ENCODE peak calls at places on chromosomes 1 and 21, in six cellular contexts. P is IMR-90, D is H9, Y is mesenchymal stem cell, W is neuronal stem cell, S is H1. K is an unnamed sample.

GRCh38 chr1:204348197-204348596 is 11.5 kb downstream of the PLEKHA6 start:
- DNase-seq in W (no peak), Y (no peak), S (no peak), D (no peak), P (no peak), K (no peak)

GRCh38 chr1:206714331-206715058 is 29.8 kb downstream of the MAPKAPK2 start:
- DNase-seq in D (no peak), Y (peak; percentile 88), S (no peak), W (no peak), P (peak; percentile 82), K (no peak)

GRCh38 chr1:165726841-165727240 is 28.5 kb upstream of the ALDH9A1 start:
- DNase-seq in D (no peak), S (no peak), P (no peak), Y (no peak), W (no peak), K (no peak)

GRCh38 chr1:165481820-165482532 is 37.0 kb upstream of the RXRG start:
- DNase-seq in W (peak; percentile 11), D (no peak), S (peak; percentile 3), P (peak; percentile 84), Y (peak; percentile 89), K (peak; percentile 25)

GRCh38 chr1:215710340-215710971 is 143.4 kb downstream of the KCTD3 start:
- DNase-seq in S (peak; percentile 13), P (peak; percentile 69), D (peak; percentile 59), W (peak; percentile 57), Y (peak; percentile 56), K (peak; percentile 68)

GRCh38 chr21:45644041-45644906 is 749 bp downstream of the PCBP3 start:
- DNase-seq in S (no peak), W (peak; percentile 17), D (no peak), Y (peak; percentile 28), P (no peak), K (no peak)

GRCh38 chr1:25253911-25254310 is 6.7 kb upstream of the RSRP1 start:
- DNase-seq in W (no peak), D (peak; percentile 43), Y (peak; percentile 87), P (peak; percentile 70), S (no peak), K (peak; percentile 81)

GRCh38 chr1:10651793-10652192 is 144.7 kb downstream of the CASZ1 start:
- DNase-seq in S (no peak), D (peak; percentile 77), Y (no peak), W (no peak), P (no peak), K (no peak)

GRCh38 chr1:33147997-33148314 is 33.9 kb downstream of the TRIM62 start:
- DNase-seq in P (peak; percentile 59), D (no peak), S (no peak), W (no peak), Y (peak; percentile 32), K (peak; percentile 36)

GRCh38 chr1:23376890-23377811 is 7.5 kb upstream of the ZNF436 start:
- DNase-seq in P (peak; percentile 90), Y (peak; percentile 92), D (no peak), W (no peak), S (no peak), K (peak; percentile 77)

GRCh38 chr1:226094451-226094850 is 31.9 kb downstream of the H3-3A start:
- DNase-seq in D (no peak), W (no peak), S (no peak), P (no peak), Y (no peak), K (no peak)

GRCh38 chr1:46757256-46757955 is 38.5 kb upstream of the EFCAB14 start:
- DNase-seq in P (peak; percentile 3), S (no peak), Y (no peak), D (peak; percentile 58), W (no peak), K (peak; percentile 51)

GRCh38 chr1:189752461-189752860 is 725.2 kb downstream of the BRINP3 start:
- DNase-seq in D (no peak), W (no peak), S (no peak), P (peak; percentile 80), Y (no peak), K (no peak)

GRCh38 chr1:23751050-23751814 is 8.0 kb downstream of the ELOA start:
- DNase-seq in Y (peak; percentile 74), P (peak; percentile 57), S (peak; percentile 9), W (peak; percentile 11), D (peak; percentile 58), K (peak; percentile 19)

GRCh38 chr1:216194721-216195120 is 228.5 kb downstream of the USH2A start:
- DNase-seq in D (no peak), P (no peak), S (no peak), Y (no peak), W (no peak), K (no peak)

GRCh38 chr1:89429062-89429461 is 65.2 kb downstream of the GBP6 start:
- DNase-seq in D (no peak), S (no peak), Y (no peak), W (no peak), P (no peak), K (no peak)

GRCh38 chr1:157377216-157377821 is 175.0 kb downstream of the FCRL5 start:
- DNase-seq in D (peak; percentile 81), S (peak; percentile 34), Y (peak; percentile 58), P (peak; percentile 6), W (peak; percentile 37), K (peak; percentile 68)

GRCh38 chr21:27213328-27213727 is 246.4 kb upstream of the ADAMTS5 start:
- DNase-seq in W (no peak), P (peak; percentile 36), S (no peak), D (no peak), Y (peak; percentile 15), K (peak; percentile 3)

GRCh38 chr21:25186278-25186677 is 421.0 kb downstream of the MRPL39 start:
- DNase-seq in P (no peak), W (no peak), S (no peak), Y (no peak), D (no peak), K (no peak)

GRCh38 chr1:214022229-214022791 is 34.5 kb downstream of the PROX1 start:
- DNase-seq in Y (no peak), P (no peak), S (no peak), D (no peak), W (no peak), K (no peak)

GRCh38 chr1:228391411-228392020 is 15.1 kb downstream of the TRIM11 start:
- DNase-seq in P (no peak), W (no peak), D (no peak), S (no peak), Y (no peak), K (no peak)

GRCh38 chr1:16209847-16210407 is 2.5 kb downstream of the ARHGEF19 start:
- DNase-seq in P (peak; percentile 17), D (no peak), W (no peak), S (no peak), Y (no peak), K (no peak)

GRCh38 chr1:26853156-26853555 is 9.8 kb upstream of the SFN start:
- DNase-seq in D (peak; percentile 84), Y (peak; percentile 85), S (no peak), P (peak; percentile 80), W (peak; percentile 79), K (peak; percentile 95)

GRCh38 chr1:6488602-6489382 is 2.7 kb downstream of the PLEKHG5 start:
- DNase-seq in S (no peak), P (no peak), W (no peak), Y (no peak), D (no peak), K (no peak)

GRCh38 chr21:16116798-16117197 is 387.0 kb downstream of the USP25 start:
- DNase-seq in S (no peak), P (peak; percentile 77), W (no peak), Y (no peak), D (no peak), K (no peak)

GRCh38 chr1:7334475-7335035 is 436.5 kb upstream of the VAMP3 start:
- DNase-seq in D (no peak), S (no peak), W (no peak), P (peak; percentile 67), Y (peak; percentile 58), K (no peak)

GRCh38 chr21:32962286-32962685 is 63.4 kb upstream of the OLIG2 start:
- DNase-seq in D (peak; percentile 7), S (no peak), W (no peak), P (no peak), Y (no peak), K (no peak)

GRCh38 chr1:154014154-154014910 is 23.8 kb downstream of the RPS27 start:
- DNase-seq in S (no peak), W (no peak), Y (peak; percentile 62), P (peak; percentile 76), D (no peak), K (no peak)

GRCh38 chr1:110463695-110464094 is 12.7 kb downstream of the PROK1 start:
- DNase-seq in S (no peak), W (no peak), Y (peak; percentile 52), P (peak; percentile 75), D (no peak), K (no peak)

GRCh38 chr1:184739796-184740195 is 14.9 kb downstream of the EDEM3 start:
- DNase-seq in P (no peak), Y (no peak), D (no peak), W (no peak), S (no peak), K (no peak)

GRCh38 chr1:159040206-159040605 is 30.5 kb downstream of the IFI16 start:
- DNase-seq in W (no peak), S (no peak), Y (peak; percentile 11), D (no peak), P (peak; percentile 84), K (peak; percentile 3)

DNA sequence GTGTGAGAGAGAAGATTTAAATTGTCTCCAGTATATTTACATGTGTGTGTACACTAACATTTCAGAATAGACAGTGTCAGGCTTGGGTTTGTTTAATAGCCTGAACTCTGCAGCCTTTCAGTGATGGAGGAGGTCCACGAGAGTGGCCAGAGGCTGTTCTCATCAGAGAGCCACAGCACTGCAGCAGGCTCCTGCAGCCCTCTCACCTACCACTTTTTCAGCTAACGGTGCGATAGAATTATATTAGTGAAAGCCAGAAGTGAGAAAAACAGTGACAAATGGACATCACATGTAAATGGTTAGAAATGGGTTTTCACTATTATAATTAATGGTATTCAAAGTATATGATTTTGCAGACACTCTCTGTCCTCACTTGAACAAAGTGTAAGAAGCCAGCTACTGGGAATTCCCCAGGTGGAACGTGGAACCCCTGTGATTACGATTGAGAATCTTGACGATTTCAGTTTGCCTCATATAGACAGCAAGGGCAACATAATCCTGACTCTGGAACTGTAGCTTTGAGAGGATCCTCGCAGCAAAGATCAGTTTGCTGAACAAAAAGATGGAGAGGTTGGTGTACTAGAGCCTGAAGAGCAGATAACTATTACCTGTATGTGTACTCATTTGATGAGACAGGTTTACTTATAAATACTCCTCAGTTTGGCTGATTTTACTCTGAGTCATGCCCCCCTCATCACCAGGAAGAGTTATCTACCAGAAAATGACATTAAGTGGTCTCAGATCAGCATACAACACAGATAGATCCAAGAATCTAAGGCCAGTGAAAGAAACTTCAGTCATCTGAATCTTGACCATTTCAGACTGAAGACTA is 31.4 kb downstream of the IFI16 start:
- DNase-seq in W (no peak), P (no peak), S (no peak), Y (no peak), D (no peak), K (no peak)
- H3K27ac ChIP-seq in W (no peak overlapping the region), P (no peak overlapping the region), S (no peak overlapping the region), Y (no peak overlapping the region), D (no peak overlapping the region), K (no peak overlapping the region)

GRCh38 chr21:44296103-44296519 is 3.7 kb upstream of the PFKL start:
- DNase-seq in Y (no peak), S (no peak), W (no peak), D (no peak), P (no peak), K (no peak)
- H4K91ac ChIP-seq in Y (peak overlapping the region; percentile 76), S (no peak overlapping the region), W (no peak overlapping the region), D (no peak overlapping the region), P (no peak overlapping the region), K (no peak overlapping the region)

GRCh38 chr1:159055181-159055621 is 21.4 kb downstream of the AIM2 start:
- DNase-seq in D (no peak), W (no peak), S (no peak), Y (no peak), P (no peak), K (no peak)
- H2AFZ ChIP-seq in D (no peak overlapping the region), W (no peak overlapping the region), S (no peak overlapping the region), Y (no peak overlapping the region), P (no peak overlapping the region), K (no peak overlapping the region)

GRCh38 chr1:9165396-9165795 is 36.5 kb upstream of the GPR157 start:
- DNase-seq in S (no peak), W (no peak), Y (no peak), D (no peak), P (no peak), K (no peak)
- H3K27ac ChIP-seq in S (no peak overlapping the region), W (no peak overlapping the region), Y (no peak overlapping the region), D (no peak overlapping the region), P (no peak overlapping the region), K (no peak overlapping the region)